ENCODE peak calls at places on chromosomes 16 and 17, in five cellular contexts. V is renal cortical epithelial cell; E is amniotic epithelial cell; Q is ovary; P is activated naive CD4-positive, alpha-beta T cell treated with anti-CD3 and anti-CD28 coated beads for 36 hours. H is an unnamed sample.

GRCh38 chr17:57285681-57286080 is 29.4 kb downstream of the MSI2 start:
- DNase-seq in V (no peak), E (no peak), Q (no peak), P (no peak), H (no peak)

GRCh38 chr17:19346351-19347255 is 15.9 kb downstream of the B9D1 start:
- DNase-seq in V (peak), E (peak), Q (peak), P (no peak), H (peak)

GRCh38 chr16:87931504-87931903 is 4.8 kb downstream of the CA5A start:
- DNase-seq in V (no peak), E (peak), Q (no peak), P (peak), H (peak)

GRCh38 chr16:12113581-12114375 is 137.2 kb downstream of the SNX29 start:
- DNase-seq in V (peak), E (no peak), Q (no peak), P (no peak), H (no peak)

GRCh38 chr17:57569021-57569420 is 176.1 kb downstream of the CCDC182 start:
- DNase-seq in V (no peak), E (no peak), Q (no peak), P (no peak), H (no peak)

GRCh38 chr16:50209548-50210265 is 56.6 kb downstream of the TENT4B start:
- DNase-seq in V (no peak), E (no peak), Q (no peak), P (no peak), H (no peak)

GRCh38 chr16:74734361-74735161 is 33.9 kb upstream of the MLKL start:
- DNase-seq in V (no peak), E (no peak), Q (no peak), P (no peak), H (no peak)

GRCh38 chr17:45784293-45784582 is at the start of gene CRHR1:
- DNase-seq in V (no peak), E (no peak), Q (no peak), P (no peak), H (no peak)

GRCh38 chr17:78789663-78790181 is 7.6 kb upstream of the CYTH1 start:
- DNase-seq in V (no peak), E (peak), Q (peak), P (peak), H (no peak)